ENCODE peak calls at places on chromosomes 16 and 17, in nine cellular contexts. One of them, this sample, is unnamed.

GRCh38 chr17:81923302-81924260 is 4.0 kb downstream of the MAFG start:
- DNase-seq in heart left ventricle: peak; percentile 86
- DNase-seq in prostate gland: no peak
- DNase-seq in body of pancreas: peak; percentile 75
- DNase-seq in transverse colon: peak; percentile 86
- DNase-seq in uterus: no peak
- DNase-seq in testis: peak; percentile 88
- DNase-seq in HCT116: peak; percentile 21
- DNase-seq in A549: peak; percentile 91
- DNase-seq in this sample: peak; percentile 84

GRCh38 chr16:89194340-89195311 is 5.7 kb downstream of the SLC22A31 start:
- DNase-seq in heart left ventricle: peak; percentile 64
- DNase-seq in prostate gland: no peak
- DNase-seq in body of pancreas: peak; percentile 3
- DNase-seq in transverse colon: no peak
- DNase-seq in uterus: no peak
- DNase-seq in testis: no peak
- DNase-seq in HCT116: no peak
- DNase-seq in A549: no peak
- DNase-seq in this sample: no peak

GRCh38 chr16:88978608-88979346 is 1.8 kb upstream of the CBFA2T3 start:
- DNase-seq in heart left ventricle: no peak
- DNase-seq in prostate gland: no peak
- DNase-seq in body of pancreas: no peak
- DNase-seq in transverse colon: peak; percentile 66
- DNase-seq in uterus: no peak
- DNase-seq in testis: no peak
- DNase-seq in HCT116: no peak
- DNase-seq in A549: no peak
- DNase-seq in this sample: no peak

GRCh38 chr16:89395150-89396142 is 94.9 kb downstream of the ANKRD11 start:
- DNase-seq in heart left ventricle: peak; percentile 85
- DNase-seq in prostate gland: peak; percentile 91
- DNase-seq in body of pancreas: peak; percentile 96
- DNase-seq in transverse colon: peak; percentile 87
- DNase-seq in uterus: peak; percentile 94
- DNase-seq in testis: peak; percentile 94
- DNase-seq in HCT116: no peak
- DNase-seq in A549: peak; percentile 88
- DNase-seq in this sample: peak; percentile 98

GRCh38 chr16:24035127-24035842 is 199.5 kb downstream of the PRKCB start:
- DNase-seq in heart left ventricle: no peak
- DNase-seq in prostate gland: no peak
- DNase-seq in body of pancreas: no peak
- DNase-seq in transverse colon: peak; percentile 15
- DNase-seq in uterus: no peak
- DNase-seq in testis: no peak
- DNase-seq in HCT116: no peak
- DNase-seq in A549: no peak
- DNase-seq in this sample: no peak

GRCh38 chr16:50403491-50403890 is 34.7 kb upstream of the BRD7 start:
- DNase-seq in heart left ventricle: peak; percentile 70
- DNase-seq in prostate gland: no peak
- DNase-seq in body of pancreas: peak; percentile 49
- DNase-seq in transverse colon: no peak
- DNase-seq in uterus: no peak
- DNase-seq in testis: peak; percentile 23
- DNase-seq in HCT116: no peak
- DNase-seq in A549: no peak
- DNase-seq in this sample: no peak

GRCh38 chr17:68248199-68248825 is 469 bp downstream of the AMZ2 start:
- DNase-seq in heart left ventricle: no peak
- DNase-seq in prostate gland: peak; percentile 40
- DNase-seq in body of pancreas: peak; percentile 57
- DNase-seq in transverse colon: peak; percentile 63
- DNase-seq in uterus: peak; percentile 77
- DNase-seq in testis: peak; percentile 68
- DNase-seq in HCT116: no peak
- DNase-seq in A549: no peak
- DNase-seq in this sample: peak; percentile 79

GRCh38 chr16:23124315-23124714 is 24.9 kb downstream of the USP31 start:
- DNase-seq in heart left ventricle: no peak
- DNase-seq in prostate gland: no peak
- DNase-seq in body of pancreas: no peak
- DNase-seq in transverse colon: no peak
- DNase-seq in uterus: peak; percentile 47
- DNase-seq in testis: no peak
- DNase-seq in HCT116: no peak
- DNase-seq in A549: peak; percentile 52
- DNase-seq in this sample: no peak

GRCh38 chr17:78340183-78340955 is 19.5 kb downstream of the SOCS3 start:
- DNase-seq in heart left ventricle: peak; percentile 26
- DNase-seq in prostate gland: no peak
- DNase-seq in body of pancreas: no peak
- DNase-seq in transverse colon: no peak
- DNase-seq in uterus: no peak
- DNase-seq in testis: no peak
- DNase-seq in HCT116: no peak
- DNase-seq in A549: no peak
- DNase-seq in this sample: no peak

GRCh38 chr16:86872833-86873232 is 294.5 kb downstream of the FOXL1 start:
- DNase-seq in heart left ventricle: no peak
- DNase-seq in prostate gland: no peak
- DNase-seq in body of pancreas: no peak
- DNase-seq in transverse colon: no peak
- DNase-seq in uterus: no peak
- DNase-seq in testis: no peak
- DNase-seq in HCT116: no peak
- DNase-seq in A549: no peak
- DNase-seq in this sample: no peak

GRCh38 chr16:89489040-89489721 is 1.2 kb downstream of the ANKRD11 start:
- DNase-seq in heart left ventricle: peak; percentile 88
- DNase-seq in prostate gland: peak; percentile 80
- DNase-seq in body of pancreas: peak; percentile 88
- DNase-seq in transverse colon: peak; percentile 88
- DNase-seq in uterus: peak; percentile 88
- DNase-seq in testis: peak; percentile 89
- DNase-seq in HCT116: peak; percentile 85
- DNase-seq in A549: peak; percentile 92
- DNase-seq in this sample: peak; percentile 81

GRCh38 chr17:74340470-74341023 is 14.5 kb downstream of the KIF19 start:
- DNase-seq in heart left ventricle: no peak
- DNase-seq in prostate gland: no peak
- DNase-seq in body of pancreas: no peak
- DNase-seq in transverse colon: no peak
- DNase-seq in uterus: no peak
- DNase-seq in testis: no peak
- DNase-seq in HCT116: no peak
- DNase-seq in A549: no peak
- DNase-seq in this sample: peak; percentile 46

GRCh38 chr16:79845006-79845733 is 244.6 kb upstream of the MAF start:
- DNase-seq in heart left ventricle: no peak
- DNase-seq in prostate gland: no peak
- DNase-seq in body of pancreas: no peak
- DNase-seq in transverse colon: no peak
- DNase-seq in uterus: no peak
- DNase-seq in testis: no peak
- DNase-seq in HCT116: no peak
- DNase-seq in A549: no peak
- DNase-seq in this sample: no peak

GRCh38 chr17:28812980-28813377 is 29.6 kb downstream of the FAM222B start:
- DNase-seq in heart left ventricle: no peak
- DNase-seq in prostate gland: no peak
- DNase-seq in body of pancreas: no peak
- DNase-seq in transverse colon: no peak
- DNase-seq in uterus: no peak
- DNase-seq in testis: no peak
- DNase-seq in HCT116: no peak
- DNase-seq in A549: no peak
- DNase-seq in this sample: no peak

GRCh38 chr17:41486809-41487530 is 2.7 kb downstream of the KRT36 start:
- DNase-seq in heart left ventricle: no peak
- DNase-seq in prostate gland: no peak
- DNase-seq in body of pancreas: peak; percentile 66
- DNase-seq in transverse colon: peak; percentile 68
- DNase-seq in uterus: no peak
- DNase-seq in testis: peak; percentile 53
- DNase-seq in HCT116: no peak
- DNase-seq in A549: peak; percentile 48
- DNase-seq in this sample: no peak

GRCh38 chr16:14487579-14487978 is 142.5 kb downstream of the PARN start:
- DNase-seq in heart left ventricle: no peak
- DNase-seq in prostate gland: no peak
- DNase-seq in body of pancreas: no peak
- DNase-seq in transverse colon: peak; percentile 19
- DNase-seq in uterus: no peak
- DNase-seq in testis: no peak
- DNase-seq in HCT116: no peak
- DNase-seq in A549: no peak
- DNase-seq in this sample: no peak

GRCh38 chr16:17777461-17777863 is 306.7 kb upstream of the XYLT1 start:
- DNase-seq in heart left ventricle: no peak
- DNase-seq in prostate gland: no peak
- DNase-seq in body of pancreas: no peak
- DNase-seq in transverse colon: no peak
- DNase-seq in uterus: no peak
- DNase-seq in testis: no peak
- DNase-seq in HCT116: no peak
- DNase-seq in A549: no peak
- DNase-seq in this sample: no peak

GRCh38 chr16:85369741-85370528 is 243.2 kb upstream of the GSE1 start:
- DNase-seq in heart left ventricle: no peak
- DNase-seq in prostate gland: peak; percentile 34
- DNase-seq in body of pancreas: peak; percentile 74
- DNase-seq in transverse colon: peak; percentile 76
- DNase-seq in uterus: no peak
- DNase-seq in testis: peak; percentile 79
- DNase-seq in HCT116: no peak
- DNase-seq in A549: peak; percentile 33
- DNase-seq in this sample: peak; percentile 69
- TF ChIP-seq CTCF in heart left ventricle: peak; percentile 80
- TF ChIP-seq CTCF in prostate gland: peak; percentile 74
- TF ChIP-seq CTCF in body of pancreas: peak; percentile 67
- TF ChIP-seq CTCF in transverse colon: peak; percentile 85
- TF ChIP-seq CTCF in uterus: peak; percentile 61
- TF ChIP-seq CTCF in testis: peak; percentile 76
- TF ChIP-seq CTCF in HCT116: peak; percentile 97
- TF ChIP-seq CTCF in A549: peak; percentile 70
- TF ChIP-seq CTCF in this sample: peak; percentile 49

DNA sequence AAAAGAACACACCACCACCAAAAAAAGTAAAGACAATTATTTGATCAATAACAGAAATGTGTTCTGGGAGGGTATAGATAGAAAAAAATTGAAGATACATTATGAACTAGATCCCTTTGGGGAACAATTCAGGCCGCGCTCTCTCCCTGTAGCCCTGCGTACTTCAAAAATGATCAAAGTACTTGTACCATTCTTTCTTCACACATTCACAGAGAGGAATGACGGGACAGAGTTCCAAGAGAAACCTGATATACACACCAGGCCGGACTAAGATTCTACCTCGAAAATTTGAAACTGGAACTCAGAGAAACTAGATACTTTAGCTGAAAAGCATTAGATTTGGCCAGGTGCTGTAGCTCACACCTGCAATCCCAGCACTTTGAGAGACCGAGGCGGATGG is 50.0 kb downstream of the CNOT1 start:
- DNase-seq in heart left ventricle: no peak
- DNase-seq in prostate gland: no peak
- DNase-seq in body of pancreas: no peak
- DNase-seq in transverse colon: no peak
- DNase-seq in uterus: no peak
- DNase-seq in testis: no peak
- DNase-seq in HCT116: no peak
- DNase-seq in A549: no peak
- DNase-seq in this sample: no peak
- TF ChIP-seq POLR2A in heart left ventricle: no peak
- TF ChIP-seq POLR2A in prostate gland: no peak
- TF ChIP-seq POLR2A in body of pancreas: no peak
- TF ChIP-seq POLR2A in transverse colon: no peak
- TF ChIP-seq POLR2A in uterus: no peak
- TF ChIP-seq POLR2A in testis: no peak
- TF ChIP-seq POLR2A in HCT116: no peak
- TF ChIP-seq POLR2A in A549: no peak
- TF ChIP-seq POLR2A in this sample: no peak

DNA sequence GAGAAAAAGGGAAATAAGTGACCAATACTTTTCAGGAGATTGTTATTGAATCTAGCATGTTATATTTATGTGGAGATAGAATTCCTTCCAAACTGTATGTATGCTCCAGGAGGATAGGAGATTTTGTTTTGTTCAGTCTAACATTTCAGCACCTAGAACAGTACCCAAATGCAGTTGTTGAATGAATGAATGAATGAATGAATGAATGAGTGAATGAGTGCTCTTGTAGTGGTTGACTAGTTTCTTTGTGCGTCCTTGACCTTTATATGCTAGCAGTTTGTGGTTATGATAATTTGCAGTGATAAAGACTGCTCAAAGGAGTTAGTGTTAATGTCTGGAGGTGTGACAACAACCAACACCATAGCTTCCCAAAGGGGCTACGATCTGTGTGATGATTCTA is 663.5 kb upstream of the GOT2 start:
- DNase-seq in heart left ventricle: no peak
- DNase-seq in prostate gland: no peak
- DNase-seq in body of pancreas: no peak
- DNase-seq in transverse colon: no peak
- DNase-seq in uterus: no peak
- DNase-seq in testis: no peak
- DNase-seq in HCT116: no peak
- DNase-seq in A549: no peak
- DNase-seq in this sample: no peak
- TF ChIP-seq CTCF in heart left ventricle: no peak
- TF ChIP-seq CTCF in prostate gland: no peak
- TF ChIP-seq CTCF in body of pancreas: no peak
- TF ChIP-seq CTCF in transverse colon: no peak
- TF ChIP-seq CTCF in uterus: no peak
- TF ChIP-seq CTCF in testis: no peak
- TF ChIP-seq CTCF in HCT116: no peak
- TF ChIP-seq CTCF in A549: no peak
- TF ChIP-seq CTCF in this sample: no peak

DNA sequence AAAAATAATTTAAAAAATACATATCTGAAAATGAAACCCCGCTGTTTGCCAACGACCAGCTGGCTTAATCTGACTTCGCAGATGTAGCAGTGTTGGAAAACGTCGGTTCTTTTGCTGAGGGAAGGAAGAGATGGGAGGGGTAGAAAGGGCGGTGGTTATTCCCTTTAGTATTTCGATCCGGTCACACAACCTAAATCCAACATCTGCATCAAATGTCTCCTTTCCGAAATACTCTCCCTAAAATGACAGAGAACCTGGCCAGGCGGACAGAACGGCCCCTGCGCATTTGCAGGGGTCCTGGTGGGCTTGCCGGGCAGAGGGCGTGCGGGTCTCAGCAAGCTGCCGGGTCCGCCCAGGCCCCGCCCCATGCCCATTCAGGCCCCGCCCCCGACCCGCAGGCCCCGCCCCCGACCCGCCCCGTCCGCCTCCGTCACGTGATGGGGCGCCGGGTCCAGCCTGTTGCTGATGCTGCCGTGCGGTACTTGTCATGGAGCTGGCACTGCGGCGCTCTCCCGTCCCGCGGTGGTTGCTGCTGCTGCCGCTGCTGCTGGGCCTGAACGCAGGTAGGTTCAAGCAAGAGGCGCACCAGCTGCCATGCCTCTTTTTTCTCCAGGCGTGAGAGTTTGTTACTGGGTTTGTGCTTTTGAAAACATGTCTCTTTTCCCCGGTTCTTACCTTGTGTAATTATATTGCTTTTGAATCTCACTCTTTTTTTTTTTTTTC is at the start of gene SCPEP1:
- DNase-seq in heart left ventricle: peak; percentile 93
- DNase-seq in prostate gland: peak; percentile 87
- DNase-seq in body of pancreas: peak; percentile 90
- DNase-seq in transverse colon: peak; percentile 85
- DNase-seq in uterus: peak; percentile 82
- DNase-seq in testis: peak; percentile 91
- DNase-seq in HCT116: peak; percentile 60
- DNase-seq in A549: peak; percentile 83
- DNase-seq in this sample: peak; percentile 87
- TF ChIP-seq POLR2A in heart left ventricle: no peak
- TF ChIP-seq POLR2A in prostate gland: peak; percentile 92
- TF ChIP-seq POLR2A in body of pancreas: peak; percentile 73
- TF ChIP-seq POLR2A in transverse colon: peak; percentile 42
- TF ChIP-seq POLR2A in uterus: peak; percentile 75
- TF ChIP-seq POLR2A in testis: no peak
- TF ChIP-seq POLR2A in HCT116: peak; percentile 58
- TF ChIP-seq POLR2A in A549: peak; percentile 82
- TF ChIP-seq POLR2A in this sample: peak; percentile 91

This sample was measured in thyroid gland.